ENCODE peak calls at places on chromosomes 3 and 15, in six cellular contexts. R is Karpas-422, B is GM23248, C is H9, P is neuronal stem cell, J is keratinocyte. M is an unnamed sample. For H3K9me3, the result is how much of the 10 kb centered on the place peaks cover.

GRCh38 chr15:50109086-50109987 is 9.7 kb downstream of the ATP8B4 start:
- DNase-seq in B (peak), J (no peak), P (no peak), R (no peak), C (no peak), M (no peak)

GRCh38 chr3:186414735-186415419 is 52.8 kb upstream of the DGKG start:
- DNase-seq in R (no peak), C (no peak), J (peak), B (peak), P (no peak), M (no peak)

GRCh38 chr15:99176757-99177156 is 71.9 kb downstream of the SYNM start:
- DNase-seq in P (no peak), B (peak), R (no peak), J (no peak), C (no peak), M (no peak)

GRCh38 chr15:69403611-69404010 is 10.5 kb upstream of the KIF23 start:
- DNase-seq in C (no peak), P (no peak), R (no peak), B (peak), J (no peak), M (no peak)

GRCh38 chr3:46354478-46354877 is 567 bp downstream of the CCR2 start:
- DNase-seq in P (no peak), C (no peak), J (no peak), B (no peak), R (no peak), M (no peak)

GRCh38 chr3:133418361-133418760 is 18.5 kb downstream of the BFSP2 start:
- DNase-seq in B (no peak), J (no peak), P (no peak), C (no peak), R (no peak), M (no peak)

GRCh38 chr15:42491540-42492225 is 742 bp upstream of the ZNF106 start:
- DNase-seq in C (no peak), R (no peak), B (peak), P (no peak), J (peak), M (no peak)

GRCh38 chr3:65676592-65676991 is 362.1 kb downstream of the MAGI1 start:
- DNase-seq in P (no peak), B (no peak), R (no peak), J (no peak), C (no peak), M (no peak)

GRCh38 chr3:31979006-31979697 is 1.9 kb downstream of the OSBPL10 start:
- DNase-seq in J (no peak), R (peak), P (no peak), B (no peak), C (no peak), M (no peak)

GRCh38 chr3:26353052-26353451 is 269.5 kb upstream of the LRRC3B start:
- DNase-seq in C (no peak), J (no peak), P (no peak), B (no peak), R (no peak), M (no peak)

GRCh38 chr15:58016776-58017175 is 48.7 kb downstream of the ALDH1A2 start:
- DNase-seq in C (no peak), B (peak), P (no peak), R (no peak), J (no peak), M (no peak)

GRCh38 chr3:45026957-45027356 is 854 bp downstream of the CLEC3B start:
- DNase-seq in J (no peak), R (no peak), B (peak), P (no peak), C (no peak), M (peak)

GRCh38 chr3:134640872-134641470 is 9.9 kb downstream of the KY start:
- DNase-seq in R (peak), P (peak), C (peak), J (no peak), B (peak), M (peak)

GRCh38 chr3:50345586-50345985 is at the start of gene ZMYND10:
- DNase-seq in C (peak), R (peak), J (no peak), P (peak), B (peak), M (peak)

GRCh38 chr15:69414702-69415161 is 583 bp downstream of the KIF23 start:
- DNase-seq in R (peak), C (peak), P (peak), J (no peak), B (peak), M (peak)

GRCh38 chr3:137148917-137149316 is 191.1 kb downstream of the IL20RB start:
- DNase-seq in R (no peak), P (no peak), J (no peak), B (no peak), C (no peak), M (no peak)

GRCh38 chr3:81443948-81444347 is 317.5 kb downstream of the GBE1 start:
- DNase-seq in C (no peak), R (no peak), B (peak), J (peak), P (no peak), M (no peak)

GRCh38 chr3:172522871-172523818 is at the start of gene TNFSF10:
- DNase-seq in C (peak), R (peak), J (no peak), B (peak), P (no peak), M (peak)

GRCh38 chr15:73081321-73081958 is 29.2 kb downstream of the NEO1 start:
- DNase-seq in J (no peak), R (peak), C (no peak), B (peak), P (peak), M (peak)

GRCh38 chr15:95799286-95800187 is 531.0 kb upstream of the NR2F2 start:
- DNase-seq in B (peak), J (peak), R (no peak), C (no peak), P (no peak), M (no peak)

GRCh38 chr3:146345900-146346299 is 95.0 kb upstream of the PLSCR4 start:
- DNase-seq in B (no peak), R (no peak), C (no peak), P (no peak), J (no peak), M (no peak)
- H3K9me3 ChIP-seq in B (under half), R (under half), C (under half), P (under half), J (under half), M (under half)

DNA sequence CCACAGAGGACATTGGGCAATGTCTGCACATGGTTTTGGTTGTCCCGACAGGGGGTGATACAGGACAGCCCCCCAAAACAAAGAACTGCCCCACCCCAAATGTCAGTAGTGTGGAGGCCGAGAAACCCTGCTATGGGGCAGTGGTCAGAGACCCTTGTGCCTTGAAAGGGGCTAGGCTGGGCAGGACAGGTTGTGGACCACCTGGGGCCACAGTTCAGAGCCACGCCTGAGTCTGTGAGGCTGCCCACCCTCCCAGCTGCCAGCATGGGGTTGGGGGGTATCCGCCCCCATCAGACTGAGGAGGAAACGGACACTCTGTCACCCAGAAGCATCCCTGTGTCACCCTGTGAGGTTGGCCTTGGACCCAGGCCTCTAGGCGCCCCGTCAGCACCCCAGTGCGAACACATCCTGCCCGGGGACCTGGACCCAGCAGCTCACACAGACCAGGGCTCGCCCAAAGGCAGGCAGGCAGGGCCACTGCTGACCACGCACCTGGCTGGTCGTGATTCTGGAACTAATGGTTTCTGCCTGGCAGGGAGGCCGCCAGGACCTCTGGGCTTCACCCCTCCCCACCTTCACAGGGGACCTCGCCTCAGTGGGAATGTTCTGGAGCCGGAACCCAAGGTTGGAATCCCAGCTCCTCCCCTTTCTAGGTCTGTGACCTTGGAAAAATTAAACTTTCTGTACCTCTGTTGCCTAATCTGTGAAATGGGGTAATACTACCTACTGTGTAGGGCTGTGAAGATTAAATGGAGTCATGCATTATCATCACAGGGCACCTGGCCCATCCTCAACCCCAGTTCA is 1.4 kb downstream of the SLC41A3 start:
- DNase-seq in R (no peak), B (no peak), C (no peak), J (no peak), P (no peak), M (no peak)
- H3K9ac ChIP-seq in R (peak), B (peak), C (no peak), J (peak), P (peak), M (peak)

DNA sequence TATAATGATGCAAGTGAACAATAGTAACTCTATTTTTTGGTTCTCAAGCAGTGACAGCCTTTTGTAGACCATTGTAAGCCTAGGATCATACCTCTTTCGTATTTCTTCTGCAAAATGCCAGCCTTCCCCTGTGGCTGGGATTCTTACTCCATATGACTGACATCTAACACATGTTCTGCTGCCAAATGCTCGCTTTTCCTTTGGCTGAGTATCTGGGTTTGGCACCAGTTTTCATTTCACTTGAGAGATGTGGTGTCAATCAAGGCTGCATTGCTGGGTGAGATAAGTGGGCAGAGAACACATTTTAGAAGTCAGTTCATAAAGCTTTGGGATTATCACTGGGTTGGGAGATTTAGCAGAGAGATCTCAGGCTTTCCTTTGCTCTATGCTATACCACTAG is 514.7 kb upstream of the SGO1 start:
- DNase-seq in R (no peak), C (no peak), B (no peak), P (no peak), J (no peak), M (no peak)
- H3K9me3 ChIP-seq in R (under half), C (under half), B (under half), P (under half), J (under half), M (under half)

DNA sequence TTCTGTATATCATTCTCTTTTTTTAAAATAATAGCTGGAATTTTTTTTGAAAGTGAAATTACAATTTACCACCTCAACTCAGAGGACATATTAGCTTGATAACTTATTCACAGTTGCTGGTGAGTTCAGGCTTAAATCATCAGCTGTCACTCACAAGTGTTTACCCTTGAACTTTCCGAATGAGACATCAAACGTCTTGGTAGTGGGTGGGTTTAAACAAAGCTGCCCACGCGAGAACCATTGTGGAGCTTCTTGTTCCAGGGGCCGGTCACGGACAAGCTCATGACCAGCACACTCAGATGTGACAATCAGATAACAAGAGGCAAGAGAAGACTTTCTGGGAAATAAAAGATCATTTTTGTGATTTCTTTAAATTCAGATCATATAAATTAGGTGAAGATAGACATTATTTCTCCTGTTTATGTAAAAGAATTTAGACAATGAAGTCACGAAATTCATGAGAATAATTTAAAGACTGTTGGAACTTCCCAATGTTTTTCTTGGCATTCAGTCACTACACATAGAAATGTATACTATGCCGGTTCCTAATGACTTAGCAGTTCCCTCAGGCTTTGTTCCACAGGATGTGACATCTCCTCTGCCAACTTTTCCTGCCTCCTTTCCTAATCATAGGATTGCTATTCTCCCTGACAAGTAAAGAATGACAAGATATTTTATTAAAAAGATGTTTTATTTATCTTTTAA is 29.3 kb downstream of the BTD start:
- DNase-seq in J (no peak), B (peak), C (no peak), R (no peak), P (no peak), M (no peak)
- H3K9ac ChIP-seq in J (peak), B (peak), C (no peak), R (peak), P (no peak), M (no peak)

GRCh38 chr15:25248583-25249235 is 190.1 kb downstream of the UBE3A start:
- DNase-seq in J (no peak), B (no peak), P (no peak), R (no peak), C (peak), M (peak)
- H3K9me3 ChIP-seq in J (under half), B (under half), P (under half), R (under half), C (half or more), M (under half)

GRCh38 chr3:114121996-114122709 is 56.7 kb downstream of the DRD3 start:
- DNase-seq in C (no peak), B (peak), J (no peak), P (no peak), R (peak), M (no peak)
- H3K9ac ChIP-seq in C (no peak), B (no peak), J (no peak), P (no peak), R (no peak), M (no peak)

DNA sequence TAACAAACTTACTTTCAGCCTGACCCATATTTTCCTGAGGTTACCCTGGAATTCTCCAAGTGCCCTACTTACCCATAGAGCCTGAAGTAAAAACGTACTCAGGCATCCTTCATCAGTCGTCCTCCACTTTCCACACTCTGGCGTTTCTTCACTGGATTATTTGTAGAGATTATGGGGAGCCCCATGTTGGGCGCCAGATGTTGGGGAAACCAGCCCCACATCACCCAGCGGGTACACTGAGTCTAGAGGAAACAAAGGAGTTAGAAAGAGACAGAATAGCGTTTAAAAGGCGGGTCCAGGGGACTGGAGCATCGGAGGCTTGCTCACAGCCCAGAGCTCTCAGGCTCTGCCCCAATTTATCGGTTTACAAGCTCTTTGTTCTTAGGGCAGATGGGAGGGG is 9.7 kb upstream of the SLC28A2 start:
- DNase-seq in J (no peak), C (no peak), R (peak), B (no peak), P (peak), M (no peak)
- H3K9me3 ChIP-seq in J (under half), C (under half), R (under half), B (under half), P (under half), M (under half)

M was measured in colonic mucosa.